ENCODE peak calls at places on chromosomes 13 and 19, in six cellular contexts. C is upper lobe of left lung, J is body of pancreas, T is tibial nerve, H is vagina, I is lower leg skin. M is an unnamed sample.

GRCh38 chr19:19746286-19747213 is 13.6 kb upstream of the ZNF14 start:
- DNase-seq in C (no peak), J (no peak), T (no peak), H (peak), I (no peak), M (no peak)

GRCh38 chr13:26726684-26727083 is 33.9 kb downstream of the GPR12 start:
- DNase-seq in C (no peak), J (no peak), T (no peak), H (no peak), I (peak), M (no peak)

GRCh38 chr13:48156466-48156865 is 61.6 kb upstream of the MED4 start:
- DNase-seq in C (peak), J (no peak), T (no peak), H (no peak), I (no peak), M (no peak)

GRCh38 chr13:102983496-102983895 is 82.7 kb downstream of the SLC10A2 start:
- DNase-seq in C (no peak), J (no peak), T (no peak), H (no peak), I (no peak), M (no peak)

GRCh38 chr19:58268344-58268743 is 10.4 kb upstream of the ZNF8 start:
- DNase-seq in C (no peak), J (no peak), T (no peak), H (no peak), I (no peak), M (no peak)

GRCh38 chr13:41193919-41194824 is at the start of gene KBTBD7:
- DNase-seq in C (peak), J (peak), T (peak), H (no peak), I (peak), M (peak)

GRCh38 chr13:49367640-49368431 is 76.0 kb downstream of the CAB39L start:
- DNase-seq in C (no peak), J (no peak), T (no peak), H (no peak), I (no peak), M (no peak)

GRCh38 chr19:46932346-46932745 is 71.5 kb downstream of the ARHGAP35 start:
- DNase-seq in C (no peak), J (no peak), T (no peak), H (no peak), I (peak), M (no peak)

GRCh38 chr19:58059681-58060080 is 599 bp downstream of the ZNF135 start:
- DNase-seq in C (no peak), J (peak), T (no peak), H (no peak), I (no peak), M (no peak)

GRCh38 chr13:98309569-98310335 is 132.7 kb upstream of the RNF113B start:
- DNase-seq in C (no peak), J (no peak), T (no peak), H (no peak), I (no peak), M (no peak)

GRCh38 chr19:6700586-6701316 is 19.7 kb downstream of the C3 start:
- DNase-seq in C (no peak), J (no peak), T (no peak), H (no peak), I (no peak), M (no peak)

GRCh38 chr13:111337206-111337605 is 16.8 kb downstream of the TEX29 start:
- DNase-seq in C (no peak), J (no peak), T (no peak), H (peak), I (peak), M (no peak)

GRCh38 chr13:46170268-46170667 is 11.7 kb downstream of the LCP1 start:
- DNase-seq in C (no peak), J (no peak), T (no peak), H (no peak), I (no peak), M (no peak)

GRCh38 chr13:30730526-30730925 is 4.8 kb upstream of the ALOX5AP start:
- DNase-seq in C (no peak), J (no peak), T (no peak), H (no peak), I (no peak), M (no peak)

GRCh38 chr19:46944918-46945628 is 74.6 kb upstream of the NPAS1 start:
- DNase-seq in C (peak), J (peak), T (peak), H (no peak), I (peak), M (no peak)

GRCh38 chr13:111461445-111462149 is 141.2 kb downstream of the TEX29 start:
- DNase-seq in C (no peak), J (no peak), T (no peak), H (no peak), I (no peak), M (no peak)

GRCh38 chr13:110565296-110565695 is 3.8 kb upstream of the RAB20 start:
- DNase-seq in C (no peak), J (no peak), T (no peak), H (no peak), I (peak), M (no peak)

GRCh38 chr13:107361666-107362065 is 793.7 kb upstream of the ARGLU1 start:
- DNase-seq in C (no peak), J (no peak), T (no peak), H (no peak), I (no peak), M (no peak)

GRCh38 chr13:29849731-29850212 is 645 bp downstream of the UBL3 start:
- DNase-seq in C (peak), J (peak), T (peak), H (no peak), I (peak), M (peak)

GRCh38 chr13:46472384-46472783 is 80.6 kb upstream of the LRCH1 start:
- DNase-seq in C (no peak), J (no peak), T (no peak), H (no peak), I (no peak), M (no peak)

GRCh38 chr13:110520431-110521295 is 40.9 kb downstream of the RAB20 start:
- DNase-seq in C (peak), J (peak), T (peak), H (no peak), I (peak), M (no peak)

GRCh38 chr13:30027569-30028455 is 177.4 kb upstream of the UBL3 start:
- DNase-seq in C (no peak), J (no peak), T (no peak), H (no peak), I (no peak), M (no peak)

GRCh38 chr13:40895715-40896184 is 106.3 kb downstream of the SLC25A15 start:
- DNase-seq in C (peak), J (no peak), T (no peak), H (no peak), I (no peak), M (no peak)

GRCh38 chr19:18662972-18663732 is 20.3 kb upstream of the CRTC1 start:
- DNase-seq in C (no peak), J (no peak), T (no peak), H (no peak), I (no peak), M (no peak)

GRCh38 chr13:68984688-68985319 is 1122.8 kb upstream of the ATXN8OS start:
- DNase-seq in C (no peak), J (no peak), T (no peak), H (no peak), I (no peak), M (no peak)

GRCh38 chr13:105255472-105255871 is 1280.0 kb downstream of the EFNB2 start:
- DNase-seq in C (no peak), J (no peak), T (no peak), H (no peak), I (no peak), M (no peak)

GRCh38 chr19:8611890-8612806 is 1.6 kb upstream of the ADAMTS10 start:
- DNase-seq in C (no peak), J (peak), T (peak), H (no peak), I (peak), M (no peak)

GRCh38 chr13:30382836-30383525 is 39.3 kb upstream of the UBE2L5 start:
- DNase-seq in C (no peak), J (no peak), T (no peak), H (no peak), I (peak), M (no peak)

GRCh38 chr19:46974181-46974580 is 45.5 kb upstream of the NPAS1 start:
- DNase-seq in C (no peak), J (no peak), T (no peak), H (no peak), I (no peak), M (no peak)

GRCh38 chr13:31236211-31236786 is 36.5 kb downstream of the B3GLCT start:
- DNase-seq in C (no peak), J (no peak), T (peak), H (no peak), I (no peak), M (no peak)

GRCh38 chr13:51971520-51972426 is 39.5 kb downstream of the ATP7B start:
- DNase-seq in C (no peak), J (no peak), T (no peak), H (no peak), I (no peak), M (no peak)

GRCh38 chr19:3910105-3910504 is 22.8 kb upstream of the NMRK2 start:
- DNase-seq in C (no peak), J (no peak), T (no peak), H (no peak), I (no peak), M (no peak)

GRCh38 chr19:3916033-3916432 is 16.8 kb upstream of the NMRK2 start:
- DNase-seq in C (no peak), J (no peak), T (no peak), H (no peak), I (no peak), M (no peak)

GRCh38 chr19:3908266-3909054 is 24.4 kb upstream of the NMRK2 start:
- DNase-seq in C (no peak), J (no peak), T (no peak), H (no peak), I (no peak), M (no peak)

GRCh38 chr19:3919793-3920192 is 13.1 kb upstream of the NMRK2 start:
- DNase-seq in C (no peak), J (no peak), T (no peak), H (no peak), I (no peak), M (no peak)

DNA sequence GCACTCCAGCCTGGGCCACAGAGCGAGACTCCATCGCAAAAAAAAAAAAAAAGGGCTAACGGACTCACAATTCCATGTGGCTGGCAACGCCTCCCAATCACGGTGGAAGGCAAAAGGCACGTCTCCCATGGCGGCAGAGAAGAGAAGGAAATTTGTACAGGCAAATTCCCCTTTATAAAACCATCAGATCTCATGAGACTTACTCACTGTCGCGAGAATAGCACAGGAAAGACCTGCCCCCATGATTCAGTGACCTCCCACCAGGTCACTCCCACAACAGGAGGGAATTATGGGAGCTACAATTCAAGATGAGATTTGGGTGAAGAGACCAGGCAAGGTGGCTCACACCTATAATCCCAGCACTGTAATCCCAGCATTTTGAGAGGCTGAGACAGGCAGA is 18.7 kb upstream of the NMRK2 start:
- DNase-seq in C (no peak), J (no peak), T (no peak), H (no peak), I (no peak), M (no peak)
- TF ChIP-seq POLR2A in C (no peak), J (no peak), T (no peak), H (no peak), I (no peak), M (no peak)

GRCh38 chr19:342801-343421 is 1.7 kb downstream of the MIER2 start:
- DNase-seq in C (peak), J (peak), T (peak), H (no peak), I (peak), M (no peak)
- TF ChIP-seq POLR2A in C (no peak), J (peak), T (no peak), H (no peak), I (no peak), M (no peak)

GRCh38 chr19:45404557-45405434 is at the start of gene PPP1R13L:
- DNase-seq in C (peak), J (peak), T (no peak), H (no peak), I (peak), M (peak)

GRCh38 chr19:45406165-45406956 is at the start of gene POLR1G:
- DNase-seq in C (peak), J (peak), T (peak), H (no peak), I (peak), M (peak)

GRCh38 chr19:45403781-45404556 is 900 bp downstream of the PPP1R13L start:
- DNase-seq in C (peak), J (peak), T (no peak), H (no peak), I (no peak), M (peak)

GRCh38 chr19:45406957-45407375 is 522 bp downstream of the POLR1G start:
- DNase-seq in C (no peak), J (no peak), T (no peak), H (no peak), I (no peak), M (no peak)

DNA sequence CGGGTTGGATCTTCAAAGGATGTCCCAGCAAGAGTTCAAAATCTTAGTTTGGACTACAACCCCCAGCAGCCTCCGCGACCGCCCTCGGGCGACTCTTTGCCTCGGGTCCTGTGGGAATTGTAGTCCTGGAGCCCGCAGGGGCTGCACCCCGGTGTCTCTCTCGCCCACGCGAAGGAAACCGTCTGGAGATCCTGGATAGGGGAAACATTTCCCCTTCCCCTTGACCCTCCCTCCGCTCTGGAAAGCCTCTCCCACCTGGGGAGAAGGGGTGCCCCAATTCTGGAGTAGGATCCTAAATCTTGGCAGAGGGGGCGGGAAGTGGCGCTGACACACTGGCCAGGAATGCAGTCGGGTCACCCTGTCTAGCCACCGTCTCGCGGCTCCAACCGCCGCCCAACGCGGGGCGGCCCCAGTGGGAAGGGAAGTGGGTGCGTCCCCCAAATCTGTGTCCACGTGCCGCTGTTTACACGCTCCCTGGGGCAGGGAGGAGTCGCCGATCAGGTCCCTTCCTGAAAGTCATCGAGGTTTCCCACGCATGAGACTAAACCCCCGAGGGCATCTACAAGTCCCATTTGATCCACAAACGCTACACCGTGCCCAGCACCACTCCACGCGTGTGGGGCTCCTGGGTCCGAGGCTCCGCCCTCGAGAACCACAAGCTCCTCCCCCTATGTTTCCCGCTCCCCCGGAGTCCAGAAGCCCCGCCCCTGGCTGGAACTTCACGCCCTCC is 731 bp upstream of the PPP1R13L start:
- DNase-seq in C (peak), J (peak), T (peak), H (no peak), I (peak), M (peak)
- TF ChIP-seq POLR2A in C (no peak), J (peak), T (no peak), H (no peak), I (no peak), M (no peak)

DNA sequence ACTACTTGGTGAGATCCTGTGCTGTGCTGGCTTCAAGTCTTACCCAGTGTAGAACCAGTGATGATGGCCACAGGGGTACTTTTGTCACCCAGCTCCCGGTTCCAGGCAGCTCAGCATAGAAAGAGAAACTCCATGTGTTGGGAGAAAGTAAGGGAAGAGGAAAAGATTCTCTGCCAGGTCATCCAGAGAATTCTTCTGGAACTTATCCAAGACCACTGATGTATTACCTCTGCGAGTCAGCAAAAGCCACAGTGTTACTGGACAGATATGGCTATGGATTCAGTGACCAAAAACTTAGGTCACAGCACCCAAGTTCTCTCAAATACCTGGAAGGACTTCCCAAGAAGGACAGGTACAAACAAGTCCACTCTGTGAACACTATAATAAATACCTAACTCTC is 399.5 kb upstream of the MIR17HG start:
- DNase-seq in C (no peak), J (no peak), T (no peak), H (no peak), I (no peak), M (no peak)
- TF ChIP-seq POLR2A in C (no peak), J (no peak), T (no peak), H (no peak), I (no peak), M (no peak)

DNA sequence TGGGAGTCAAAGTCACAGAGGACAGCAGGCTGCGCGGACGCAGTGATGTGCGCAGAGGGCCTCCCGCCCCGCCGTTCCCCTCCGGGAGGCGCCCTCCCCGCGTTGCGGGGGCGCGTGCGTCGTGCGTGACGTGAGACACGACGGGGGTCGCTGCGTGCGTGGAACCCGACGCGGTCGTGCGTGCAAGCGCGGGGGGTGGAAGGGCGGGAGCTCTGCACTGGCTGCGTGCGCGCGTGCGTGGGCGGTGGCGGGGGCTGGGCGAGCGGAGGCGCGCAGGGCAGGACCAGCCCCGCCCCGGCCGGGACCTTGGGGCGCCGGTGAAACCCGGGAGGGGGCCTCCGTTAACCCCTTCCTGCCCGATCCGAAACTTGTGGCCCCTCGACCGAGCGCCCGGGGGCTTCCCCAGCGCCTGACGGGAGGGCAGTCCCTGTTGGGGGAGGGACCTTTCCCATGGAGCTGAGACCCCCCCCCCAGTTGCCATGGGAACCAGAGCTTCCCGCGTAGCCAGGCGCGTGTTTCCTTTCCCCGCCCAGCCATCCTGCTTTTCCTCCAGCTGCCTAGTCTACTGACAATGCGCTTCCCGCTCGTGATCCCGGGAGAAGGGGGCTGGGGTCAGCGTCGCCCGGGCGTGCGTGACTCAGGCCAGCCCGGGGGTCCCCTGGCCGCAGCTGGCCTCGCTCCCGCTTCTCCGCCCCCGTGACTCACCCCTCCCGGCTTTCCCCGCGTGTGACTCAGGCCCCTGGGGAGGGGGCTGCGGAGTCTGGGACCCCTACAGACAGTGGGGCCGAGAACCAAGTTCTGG is 7.3 kb upstream of the HOOK2 start:
- DNase-seq in C (peak), J (peak), T (peak), H (no peak), I (peak), M (peak)
- TF ChIP-seq POLR2A in C (peak), J (peak), T (peak), H (no peak), I (no peak), M (no peak)

DNA sequence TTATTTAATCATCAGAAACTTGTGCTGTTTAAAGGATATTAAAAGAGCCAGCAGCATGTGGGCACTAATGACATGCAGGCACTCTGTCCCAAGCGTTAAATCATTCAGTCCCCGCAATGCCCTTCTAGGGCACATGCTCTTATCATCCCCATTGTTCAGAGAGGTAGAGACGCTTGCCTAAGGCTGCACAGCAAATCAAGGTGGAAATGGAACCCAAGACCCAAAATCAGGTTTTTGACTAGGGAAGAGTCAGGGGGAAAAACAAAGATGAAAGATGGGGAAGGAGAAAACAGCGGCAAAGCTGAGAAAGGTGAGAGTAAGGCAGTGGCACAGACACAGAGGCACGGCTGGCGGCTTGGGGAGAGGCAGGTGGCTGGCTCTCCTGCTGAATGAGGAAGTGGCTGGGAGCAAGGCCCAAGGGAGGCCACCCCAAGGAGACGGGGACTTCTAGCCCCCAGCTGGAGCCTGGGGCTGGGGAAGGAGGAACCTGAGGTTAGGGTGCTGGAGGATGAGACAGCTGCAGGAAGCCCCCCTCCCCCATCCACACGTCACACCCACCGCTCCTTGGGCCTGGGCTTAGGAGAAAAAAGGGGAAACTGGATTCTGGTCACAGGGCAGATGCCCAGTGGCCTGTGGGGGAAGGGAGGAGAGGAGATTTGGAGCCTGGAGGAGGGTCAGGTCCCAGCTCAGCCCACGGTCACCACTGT is 1.0 kb upstream of the TYROBP start:
- DNase-seq in C (peak), J (no peak), T (peak), H (no peak), I (peak), M (peak)
- TF ChIP-seq POLR2A in C (no peak), J (peak), T (peak), H (no peak), I (no peak), M (no peak)

GRCh38 chr19:50268501-50268900 is 60.7 kb downstream of the KCNC3 start:
- DNase-seq in C (no peak), J (no peak), T (no peak), H (no peak), I (no peak), M (no peak)
- TF ChIP-seq POLR2A in C (no peak), J (no peak), T (no peak), H (no peak), I (no peak), M (no peak)

M was measured in breast epithelium.